ENCODE peak calls at places on chromosomes 3 and 15, in six cellular contexts. K, I, J, V, S and E are unnamed samples.

GRCh38 chr3:124520970-124521369 is 209.3 kb upstream of the UMPS start:
- DNase-seq in K (peak; percentile 8), I (no peak), J (peak; percentile 25), V (no peak), S (no peak), E (no peak)

GRCh38 chr3:119663885-119664284 is 3.5 kb upstream of the POPDC2 start:
- DNase-seq in K (no peak), I (no peak), J (no peak), V (no peak), S (no peak), E (no peak)

GRCh38 chr15:65836665-65837064 is 32.6 kb upstream of the RAB11A start:
- DNase-seq in K (no peak), I (peak; percentile 62), J (no peak), V (no peak), S (no peak), E (no peak)

GRCh38 chr3:16978234-16978920 is 93.6 kb downstream of the PLCL2 start:
- DNase-seq in K (peak; percentile 49), I (no peak), J (no peak), V (no peak), S (no peak), E (no peak)

GRCh38 chr3:56758539-56758981 is 43.2 kb downstream of the ARHGEF3 start:
- DNase-seq in K (peak; percentile 91), I (no peak), J (peak; percentile 96), V (no peak), S (peak; percentile 43), E (no peak)

GRCh38 chr15:68368731-68369435 is 63.1 kb downstream of the ITGA11 start:
- DNase-seq in K (peak; percentile 58), I (no peak), J (peak; percentile 73), V (no peak), S (no peak), E (no peak)

GRCh38 chr15:31337352-31338031 is 10.9 kb downstream of the KLF13 start:
- DNase-seq in K (no peak), I (no peak), J (no peak), V (no peak), S (no peak), E (no peak)

GRCh38 chr3:13884851-13885703 is 5.2 kb upstream of the WNT7A start:
- DNase-seq in K (no peak), I (peak; percentile 75), J (no peak), V (no peak), S (peak; percentile 78), E (peak; percentile 33)

GRCh38 chr3:13644341-13645082 is 95.6 kb downstream of the FBLN2 start:
- DNase-seq in K (peak; percentile 61), I (no peak), J (no peak), V (no peak), S (no peak), E (no peak)

GRCh38 chr3:126101521-126101982 is 17.6 kb upstream of the SLC41A3 start:
- DNase-seq in K (no peak), I (no peak), J (no peak), V (no peak), S (no peak), E (no peak)

GRCh38 chr15:26970712-26971210 is at the start of gene GABRG3:
- DNase-seq in K (no peak), I (peak; percentile 77), J (no peak), V (no peak), S (no peak), E (peak; percentile 71)

GRCh38 chr3:10518506-10519150 is 13.2 kb upstream of the ATP2B2 start:
- DNase-seq in K (peak; percentile 58), I (peak; percentile 25), J (no peak), V (no peak), S (no peak), E (no peak)

GRCh38 chr3:152177757-152178156 is 91.0 kb upstream of the MBNL1 start:
- DNase-seq in K (no peak), I (no peak), J (no peak), V (no peak), S (no peak), E (no peak)

GRCh38 chr3:142888099-142888483 is 792 bp downstream of the PCOLCE2 start:
- DNase-seq in K (no peak), I (peak; percentile 66), J (peak; percentile 13), V (no peak), S (no peak), E (peak; percentile 51)

GRCh38 chr15:62758126-62758951 is 284.2 kb upstream of the TPM1 start:
- DNase-seq in K (peak; percentile 90), I (no peak), J (peak; percentile 51), V (no peak), S (no peak), E (peak; percentile 44)

GRCh38 chr15:47917881-47918280 is 200.6 kb downstream of the SEMA6D start:
- DNase-seq in K (no peak), I (no peak), J (no peak), V (no peak), S (no peak), E (no peak)

GRCh38 chr15:98067339-98067738 is 106.8 kb downstream of the ARRDC4 start:
- DNase-seq in K (peak; percentile 4), I (no peak), J (no peak), V (no peak), S (no peak), E (no peak)

GRCh38 chr3:139318431-139318816 is 25.4 kb upstream of the MRPS22 start:
- DNase-seq in K (no peak), I (no peak), J (no peak), V (no peak), S (no peak), E (no peak)

GRCh38 chr3:172139528-172140276 is 100.3 kb downstream of the FNDC3B start:
- DNase-seq in K (no peak), I (no peak), J (no peak), V (no peak), S (no peak), E (no peak)

GRCh38 chr3:197520311-197521276 is 35.2 kb downstream of the BDH1 start:
- DNase-seq in K (peak; percentile 80), I (peak; percentile 78), J (peak; percentile 89), V (no peak), S (peak; percentile 38), E (peak; percentile 37)

GRCh38 chr3:54132685-54133084 is 10.3 kb downstream of the CACNA2D3 start:
- DNase-seq in K (no peak), I (no peak), J (no peak), V (no peak), S (no peak), E (no peak)

GRCh38 chr3:33547101-33547500 is 106.9 kb upstream of the UBP1 start:
- DNase-seq in K (no peak), I (no peak), J (no peak), V (no peak), S (no peak), E (no peak)

GRCh38 chr3:138946554-138947302 is at the start of the genes FOXL2 and FOXL2NB:
- DNase-seq in K (peak; percentile 48), I (peak; percentile 86), J (peak; percentile 47), V (no peak), S (peak; percentile 31), E (peak; percentile 57)

GRCh38 chr15:76866008-76866407 is 39.1 kb downstream of the SCAPER start:
- DNase-seq in K (peak; percentile 33), I (no peak), J (peak; percentile 69), V (no peak), S (no peak), E (no peak)

GRCh38 chr3:10357592-10358308 is 36.8 kb upstream of the SEC13 start:
- DNase-seq in K (peak; percentile 95), I (no peak), J (peak; percentile 94), V (no peak), S (no peak), E (no peak)

DNA sequence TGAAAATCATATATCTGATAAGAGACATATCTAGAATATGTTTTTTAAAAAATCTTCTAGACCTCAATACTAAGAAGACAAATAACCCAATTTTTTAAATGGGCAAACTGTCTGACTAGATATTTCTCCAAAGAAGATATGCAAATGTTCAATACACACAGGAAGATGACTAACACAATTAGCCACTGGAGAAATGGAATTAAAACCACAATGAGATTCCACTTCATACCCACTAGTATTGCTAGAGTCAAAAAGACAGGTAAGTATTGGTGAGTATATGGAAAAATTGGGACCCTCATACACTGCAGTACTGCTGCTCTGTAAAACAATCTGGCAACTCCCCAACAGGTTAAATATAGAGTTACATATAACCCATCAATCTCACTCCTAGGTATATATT is 33.1 kb upstream of the TOPAZ1 start:
- DNase-seq in K (no peak), I (no peak), J (no peak), V (no peak), S (no peak), E (no peak)
- H3K14ac ChIP-seq in K (no peak overlapping the region), I (no peak overlapping the region), J (no peak overlapping the region), V (no peak overlapping the region), S (no peak overlapping the region), E (no peak overlapping the region)

GRCh38 chr3:183195266-183195665 is 32.7 kb upstream of the LAMP3 start:
- DNase-seq in K (no peak), I (no peak), J (no peak), V (no peak), S (no peak), E (no peak)

GRCh38 chr3:183202004-183202722 is 39.6 kb upstream of the LAMP3 start:
- DNase-seq in K (no peak), I (no peak), J (no peak), V (no peak), S (no peak), E (no peak)

GRCh38 chr3:183203670-183204069 is 41.1 kb upstream of the LAMP3 start:
- DNase-seq in K (no peak), I (no peak), J (no peak), V (no peak), S (no peak), E (no peak)

GRCh38 chr3:183197734-183198133 is 35.2 kb upstream of the LAMP3 start:
- DNase-seq in K (no peak), I (no peak), J (no peak), V (no peak), S (no peak), E (no peak)

GRCh38 chr3:183198939-183199338 is 36.4 kb upstream of the LAMP3 start:
- DNase-seq in K (no peak), I (no peak), J (no peak), V (no peak), S (no peak), E (no peak)
- H3K14ac ChIP-seq in K (no peak overlapping the region), I (no peak overlapping the region), J (no peak overlapping the region), V (no peak overlapping the region), S (no peak overlapping the region), E (no peak overlapping the region)

GRCh38 chr3:47491186-47491585 is 15.4 kb upstream of the SCAP start:
- DNase-seq in K (no peak), I (no peak), J (no peak), V (no peak), S (no peak), E (no peak)
- H3K14ac ChIP-seq in K (no peak overlapping the region), I (no peak overlapping the region), J (no peak overlapping the region), V (no peak overlapping the region), S (no peak overlapping the region), E (no peak overlapping the region)

GRCh38 chr3:188106898-188107684 is 46.9 kb upstream of the LPP start:
- DNase-seq in K (no peak), I (peak; percentile 61), J (no peak), V (no peak), S (no peak), E (no peak)

GRCh38 chr3:188111002-188111584 is 42.9 kb upstream of the LPP start:
- DNase-seq in K (no peak), I (no peak), J (no peak), V (no peak), S (peak; percentile 75), E (peak; percentile 23)

GRCh38 chr3:188106006-188106405 is 48.0 kb upstream of the LPP start:
- DNase-seq in K (no peak), I (no peak), J (no peak), V (no peak), S (no peak), E (no peak)

GRCh38 chr3:188106454-188106853 is 47.5 kb upstream of the LPP start:
- DNase-seq in K (no peak), I (no peak), J (no peak), V (no peak), S (no peak), E (no peak)

GRCh38 chr3:188108703-188109412 is 45.1 kb upstream of the LPP start:
- DNase-seq in K (peak; percentile 9), I (no peak), J (no peak), V (no peak), S (no peak), E (no peak)
- H3K14ac ChIP-seq in K (no peak overlapping the region), I (no peak overlapping the region), J (no peak overlapping the region), V (no peak overlapping the region), S (no peak overlapping the region), E (no peak overlapping the region)